ENCODE peak calls at places on chromosome 11, in four cellular contexts. Z is fibroblast of lung, H is Caco-2, G is GM13976. I is an unnamed sample.

GRCh38 chr11:8034604-8035224 is 46.3 kb upstream of the TUB start:
- DNase-seq in Z (no peak), H (no peak), G (no peak), I (no peak)

GRCh38 chr11:103700605-103701004 is 335.8 kb upstream of the DDI1 start:
- DNase-seq in Z (peak; percentile 83), H (no peak), G (no peak), I (no peak)

GRCh38 chr11:70270877-70271634 is 566 bp downstream of the PPFIA1 start:
- DNase-seq in Z (peak; percentile 73), H (peak; percentile 86), G (peak; percentile 75), I (peak; percentile 43)

GRCh38 chr11:35798423-35798822 is 135.8 kb downstream of the TRIM44 start:
- DNase-seq in Z (peak; percentile 29), H (no peak), G (no peak), I (no peak)

GRCh38 chr11:81036168-81036870 is 1595.5 kb upstream of the TENM4 start:
- DNase-seq in Z (no peak), H (peak; percentile 32), G (no peak), I (no peak)

GRCh38 chr11:23932485-23932898 is 564.4 kb upstream of the LUZP2 start:
- DNase-seq in Z (peak; percentile 84), H (no peak), G (no peak), I (no peak)

GRCh38 chr11:60310407-60310998 is 16.6 kb upstream of the MS4A6E start:
- DNase-seq in Z (no peak), H (no peak), G (peak; percentile 57), I (no peak)

GRCh38 chr11:11985016-11985715 is 23.3 kb downstream of the DKK3 start:
- DNase-seq in Z (peak; percentile 90), H (no peak), G (no peak), I (no peak)

GRCh38 chr11:117058761-117059233 is 39.4 kb downstream of the SIK3 start:
- DNase-seq in Z (peak; percentile 78), H (no peak), G (no peak), I (no peak)

GRCh38 chr11:96200243-96200642 is 142.8 kb downstream of the MAML2 start:
- DNase-seq in Z (peak; percentile 88), H (peak; percentile 55), G (no peak), I (no peak)

GRCh38 chr11:131447268-131447667 is 76.9 kb downstream of the NTM start:
- DNase-seq in Z (no peak), H (no peak), G (no peak), I (no peak)

GRCh38 chr11:44726278-44727113 is at the start of gene TSPAN18:
- DNase-seq in Z (no peak), H (peak; percentile 38), G (peak; percentile 88), I (peak; percentile 58)

GRCh38 chr11:96141649-96142048 is 201.3 kb downstream of the MAML2 start:
- DNase-seq in Z (no peak), H (no peak), G (no peak), I (no peak)

GRCh38 chr11:35305670-35306382 is 113.5 kb downstream of the SLC1A2 start:
- DNase-seq in Z (peak; percentile 48), H (peak; percentile 62), G (peak; percentile 43), I (peak; percentile 32)

GRCh38 chr11:97739892-97740782 is 1280.6 kb upstream of the CNTN5 start:
- DNase-seq in Z (peak; percentile 49), H (no peak), G (no peak), I (no peak)

GRCh38 chr11:60951611-60951908 is 416 bp downstream of the SLC15A3 start:
- DNase-seq in Z (no peak), H (no peak), G (no peak), I (peak; percentile 13)

GRCh38 chr11:122340607-122341006 is 224.6 kb upstream of the BLID start:
- DNase-seq in Z (no peak), H (no peak), G (no peak), I (no peak)

GRCh38 chr11:69504576-69505420 is 23.3 kb downstream of the LINC01488 start:
- DNase-seq in Z (no peak), H (no peak), G (no peak), I (no peak)

GRCh38 chr11:72144807-72145565 is 9.5 kb downstream of the FOLR3 start:
- DNase-seq in Z (peak; percentile 85), H (no peak), G (no peak), I (no peak)

GRCh38 chr11:27468643-27469332 is 3.8 kb downstream of the LGR4 start:
- DNase-seq in Z (peak; percentile 80), H (no peak), G (no peak), I (no peak)

GRCh38 chr11:127390465-127390864 is 389.9 kb upstream of the KIRREL3 start:
- DNase-seq in Z (no peak), H (no peak), G (no peak), I (no peak)

GRCh38 chr11:45333023-45333422 is 46.9 kb upstream of the SYT13 start:
- DNase-seq in Z (no peak), H (no peak), G (no peak), I (no peak)

GRCh38 chr11:1836011-1836945 is 1.5 kb downstream of the SYT8 start:
- DNase-seq in Z (no peak), H (no peak), G (no peak), I (no peak)

GRCh38 chr11:3947084-3947483 is 91.6 kb downstream of the STIM1 start:
- DNase-seq in Z (peak; percentile 70), H (no peak), G (no peak), I (peak; percentile 70)

GRCh38 chr11:70641366-70641765 is 243.0 kb downstream of the CTTN start:
- DNase-seq in Z (no peak), H (no peak), G (no peak), I (no peak)

GRCh38 chr11:36093548-36093947 is 149.7 kb downstream of the LDLRAD3 start:
- DNase-seq in Z (no peak), H (no peak), G (no peak), I (no peak)

GRCh38 chr11:110524227-110524626 is 94.5 kb downstream of the FDX1 start:
- DNase-seq in Z (peak; percentile 91), H (no peak), G (no peak), I (no peak)

GRCh38 chr11:44051171-44051570 is 3.4 kb downstream of the ACCSL start:
- DNase-seq in Z (no peak), H (no peak), G (no peak), I (no peak)

GRCh38 chr11:78573271-78574035 is 1.2 kb downstream of the NARS2 start:
- DNase-seq in Z (no peak), H (no peak), G (no peak), I (no peak)

GRCh38 chr11:62062223-62062861 is 61.5 kb upstream of the INCENP start:
- DNase-seq in Z (no peak), H (no peak), G (no peak), I (no peak)

GRCh38 chr11:62064221-62064620 is 59.6 kb upstream of the INCENP start:
- DNase-seq in Z (no peak), H (no peak), G (no peak), I (no peak)

GRCh38 chr11:62055970-62056369 is 67.8 kb upstream of the INCENP start:
- DNase-seq in Z (no peak), H (no peak), G (no peak), I (no peak)

GRCh38 chr11:62057069-62057468 is 66.7 kb upstream of the INCENP start:
- DNase-seq in Z (no peak), H (no peak), G (no peak), I (no peak)

DNA sequence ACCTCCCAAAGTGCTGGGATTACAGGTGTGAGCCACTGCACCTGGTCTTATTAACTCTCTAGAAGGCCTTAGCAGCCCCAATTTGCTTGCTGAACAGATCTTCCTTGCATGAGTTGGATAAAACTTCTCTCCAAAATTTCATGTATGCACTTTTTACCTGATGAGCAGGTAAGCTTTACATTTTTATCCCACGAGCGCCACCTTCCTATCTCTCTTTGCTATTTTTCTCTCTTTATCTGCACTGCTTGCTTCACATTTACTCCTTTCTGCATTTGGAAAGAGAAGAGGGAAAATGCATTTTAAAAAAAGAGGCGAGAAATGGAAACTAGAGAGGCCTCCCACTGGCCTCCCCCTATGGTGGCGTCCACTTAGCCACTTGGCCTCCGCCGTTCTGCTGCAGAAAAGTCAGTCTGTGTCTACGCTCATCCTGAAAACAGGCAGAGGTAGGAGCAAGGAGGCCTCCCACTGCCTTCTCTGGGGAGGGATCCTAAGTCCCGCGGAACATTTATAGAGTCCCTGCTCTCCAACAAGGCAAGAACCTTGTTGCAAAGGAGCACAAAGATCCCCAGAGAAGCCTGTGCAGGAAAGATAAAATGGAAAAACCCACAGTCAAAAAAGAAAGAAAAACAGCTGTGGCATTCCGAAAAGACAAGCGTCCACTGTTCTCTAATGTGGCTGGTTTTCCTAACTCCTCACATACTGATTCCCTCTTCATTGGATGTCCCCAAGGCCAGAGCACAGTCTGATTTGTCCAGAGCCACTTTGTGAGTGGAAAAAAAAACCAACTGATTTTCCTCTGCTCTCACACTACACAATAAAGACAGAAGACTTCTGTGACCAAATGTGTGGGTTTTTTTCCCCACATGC is 62.2 kb upstream of the INCENP start:
- DNase-seq in Z (no peak), H (no peak), G (no peak), I (no peak)
- TF ChIP-seq CTCF in Z (no peak), H (no peak), G (no peak), I (no peak)

DNA sequence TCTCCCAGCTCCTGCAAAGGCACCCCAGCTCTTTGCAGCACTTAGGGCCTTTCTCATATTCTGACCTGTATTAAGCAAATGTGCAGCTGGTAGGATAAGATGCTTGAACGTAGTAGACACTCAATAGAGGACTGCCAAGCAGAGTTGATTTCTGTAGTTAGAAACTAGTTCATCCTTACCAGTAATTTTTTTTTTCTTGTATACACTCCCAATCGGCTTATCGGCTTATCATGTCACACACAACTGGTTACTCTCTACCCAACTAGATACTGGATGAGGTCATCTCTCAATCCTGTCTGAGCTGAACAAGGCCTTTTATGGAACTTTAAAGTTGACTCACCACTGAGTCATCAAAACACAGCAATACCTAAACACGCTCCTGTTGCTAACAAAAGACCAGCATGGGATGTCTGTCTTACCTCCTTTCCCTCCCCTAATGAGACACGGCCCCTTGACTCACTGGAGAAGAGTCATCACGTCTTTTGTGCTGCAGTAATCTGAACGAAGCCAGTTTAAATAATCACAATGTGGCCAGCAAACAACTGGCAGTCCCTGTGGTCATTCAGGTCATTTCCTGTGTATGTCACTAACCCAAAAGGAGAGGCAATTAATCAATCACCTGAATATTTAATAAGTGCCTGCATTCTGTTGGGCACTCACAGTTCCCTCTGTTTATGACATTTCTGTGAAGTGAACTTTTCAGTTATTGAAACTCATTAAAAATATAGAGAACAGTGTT is 7.5 kb upstream of the WEE1 start:
- DNase-seq in Z (peak; percentile 100), H (peak; percentile 90), G (peak; percentile 76), I (peak; percentile 77)
- TF ChIP-seq CTCF in Z (no peak), H (no peak), G (no peak), I (no peak)

GRCh38 chr11:108364159-108364558 is 103.2 kb downstream of the C11orf65 start:
- DNase-seq in Z (peak; percentile 56), H (no peak), G (no peak), I (no peak)
- TF ChIP-seq CTCF in Z (no peak), H (no peak), G (no peak), I (no peak)

GRCh38 chr11:120928506-120929062 is 95.3 kb upstream of the TBCEL start:
- DNase-seq in Z (no peak), H (no peak), G (no peak), I (no peak)
- TF ChIP-seq CTCF in Z (no peak), H (no peak), G (no peak), I (no peak)

GRCh38 chr11:37141707-37142106 is 543.7 kb upstream of the RAG2 start:
- DNase-seq in Z (no peak), H (peak; percentile 13), G (no peak), I (no peak)
- TF ChIP-seq CTCF in Z (no peak), H (no peak), G (no peak), I (no peak)

GRCh38 chr11:63974259-63975143 is at the start of gene COX8A:
- DNase-seq in Z (peak; percentile 100), H (peak; percentile 98), G (peak; percentile 98), I (peak; percentile 99)
- TF ChIP-seq CTCF in Z (no peak), H (no peak), G (peak; percentile 2), I (no peak)

I was measured in activated CD8-positive, alpha-beta T cell treated with anti-CD3 and anti-CD28 coated beads for 36 hours.